ENCODE peak calls at places on chromosomes 5 and 9, in five cellular contexts. R, O, F, G and A are unnamed samples.

GRCh38 chr5:111158105-111158744 is 66.0 kb upstream of the CAMK4 start:
- DNase-seq in R (peak), O (peak), F (peak), G (peak), A (no peak)

GRCh38 chr5:3542158-3542557 is 53.5 kb upstream of the IRX1 start:
- DNase-seq in R (peak), O (peak), F (no peak), G (no peak), A (no peak)

GRCh38 chr5:143964919-143965318 is 153.0 kb downstream of the HMHB1 start:
- DNase-seq in R (no peak), O (no peak), F (no peak), G (no peak), A (no peak)

GRCh38 chr9:70902705-70903131 is 218.7 kb downstream of the TRPM3 start:
- DNase-seq in R (peak), O (peak), F (no peak), G (no peak), A (no peak)

GRCh38 chr5:102911973-102912372 is 156.9 kb downstream of the PAM start:
- DNase-seq in R (no peak), O (peak), F (no peak), G (no peak), A (no peak)

GRCh38 chr9:130043654-130044623 is 950 bp upstream of the FNBP1 start:
- DNase-seq in R (peak), O (peak), F (no peak), G (no peak), A (no peak)

GRCh38 chr5:59955241-59955640 is 61.7 kb upstream of the PDE4D start:
- DNase-seq in R (no peak), O (no peak), F (no peak), G (no peak), A (no peak)

GRCh38 chr9:77961541-77961940 is 70.1 kb downstream of the GNAQ start:
- DNase-seq in R (peak), O (no peak), F (no peak), G (no peak), A (no peak)

GRCh38 chr9:129472651-129473102 is 148.2 kb downstream of the C9orf50 start:
- DNase-seq in R (no peak), O (no peak), F (no peak), G (no peak), A (no peak)

GRCh38 chr9:35835216-35835604 is 6.2 kb downstream of the TMEM8B start:
- DNase-seq in R (peak), O (no peak), F (no peak), G (peak), A (no peak)

GRCh38 chr9:107239474-107239873 is 43.6 kb upstream of the RAD23B start:
- DNase-seq in R (peak), O (no peak), F (no peak), G (no peak), A (no peak)

GRCh38 chr9:71752928-71753327 is 15.4 kb downstream of the CEMIP2 start:
- DNase-seq in R (no peak), O (no peak), F (no peak), G (no peak), A (no peak)

GRCh38 chr5:79800979-79801827 is 111.6 kb downstream of the CMYA5 start:
- DNase-seq in R (no peak), O (peak), F (no peak), G (peak), A (no peak)

GRCh38 chr5:99104538-99105132 is 175.8 kb upstream of the CHD1 start:
- DNase-seq in R (peak), O (peak), F (no peak), G (no peak), A (no peak)